ENCODE peak calls at places on chromosomes 3 and 15, in ten cellular contexts. One of them, this sample, is unnamed.
A peak's percentile ranks its signal among the peaks of the same experiment; 100 is the strongest.

GRCh38 chr3:58666683-58667082 is at the start of gene FAM3D:
- DNase-seq in cardiac muscle cell: no peak
- DNase-seq in K562: no peak
- DNase-seq in omental fat pad: no peak
- DNase-seq in neural crest cell: no peak
- DNase-seq in GM13977: no peak
- DNase-seq in lower leg skin: peak; percentile 67
- DNase-seq in AG04449: no peak
- DNase-seq in CD4-positive, alpha-beta T cell: no peak
- DNase-seq in IMR-90: no peak
- DNase-seq in this sample: no peak

GRCh38 chr15:74523982-74524381 is 17.0 kb upstream of the ARID3B start:
- DNase-seq in cardiac muscle cell: no peak
- DNase-seq in K562: no peak
- DNase-seq in omental fat pad: no peak
- DNase-seq in neural crest cell: no peak
- DNase-seq in GM13977: no peak
- DNase-seq in lower leg skin: no peak
- DNase-seq in AG04449: no peak
- DNase-seq in CD4-positive, alpha-beta T cell: no peak
- DNase-seq in IMR-90: peak; percentile 40
- DNase-seq in this sample: no peak

GRCh38 chr3:23807161-23808015 is 1.6 kb downstream of the UBE2E1 start:
- DNase-seq in cardiac muscle cell: peak; percentile 58
- DNase-seq in K562: peak; percentile 15
- DNase-seq in omental fat pad: no peak
- DNase-seq in neural crest cell: no peak
- DNase-seq in GM13977: peak; percentile 43
- DNase-seq in lower leg skin: no peak
- DNase-seq in AG04449: peak; percentile 7
- DNase-seq in CD4-positive, alpha-beta T cell: no peak
- DNase-seq in IMR-90: peak; percentile 51
- DNase-seq in this sample: no peak

GRCh38 chr3:58206406-58207011 is 4.3 kb downstream of the DNASE1L3 start:
- DNase-seq in cardiac muscle cell: peak; percentile 38
- DNase-seq in K562: no peak
- DNase-seq in omental fat pad: no peak
- DNase-seq in neural crest cell: no peak
- DNase-seq in GM13977: no peak
- DNase-seq in lower leg skin: no peak
- DNase-seq in AG04449: no peak
- DNase-seq in CD4-positive, alpha-beta T cell: no peak
- DNase-seq in IMR-90: peak; percentile 56
- DNase-seq in this sample: no peak

GRCh38 chr3:169146112-169146665 is 517.3 kb downstream of the MECOM start:
- DNase-seq in cardiac muscle cell: peak; percentile 76
- DNase-seq in K562: peak; percentile 79
- DNase-seq in omental fat pad: no peak
- DNase-seq in neural crest cell: peak; percentile 31
- DNase-seq in GM13977: no peak
- DNase-seq in lower leg skin: peak; percentile 82
- DNase-seq in AG04449: no peak
- DNase-seq in CD4-positive, alpha-beta T cell: no peak
- DNase-seq in IMR-90: peak; percentile 64
- DNase-seq in this sample: peak; percentile 9

GRCh38 chr15:80550219-80550909 is 144.7 kb upstream of the ABHD17C start:
- DNase-seq in cardiac muscle cell: peak; percentile 94
- DNase-seq in K562: no peak
- DNase-seq in omental fat pad: no peak
- DNase-seq in neural crest cell: no peak
- DNase-seq in GM13977: no peak
- DNase-seq in lower leg skin: no peak
- DNase-seq in AG04449: peak; percentile 89
- DNase-seq in CD4-positive, alpha-beta T cell: no peak
- DNase-seq in IMR-90: peak; percentile 98
- DNase-seq in this sample: no peak

GRCh38 chr3:113018461-113019181 is 27.8 kb downstream of the GTPBP8 start:
- DNase-seq in cardiac muscle cell: peak; percentile 47
- DNase-seq in K562: no peak
- DNase-seq in omental fat pad: no peak
- DNase-seq in neural crest cell: no peak
- DNase-seq in GM13977: no peak
- DNase-seq in lower leg skin: no peak
- DNase-seq in AG04449: no peak
- DNase-seq in CD4-positive, alpha-beta T cell: no peak
- DNase-seq in IMR-90: peak; percentile 13
- DNase-seq in this sample: no peak

GRCh38 chr3:27885641-27886040 is 163.5 kb upstream of the EOMES start:
- DNase-seq in cardiac muscle cell: no peak
- DNase-seq in K562: no peak
- DNase-seq in omental fat pad: no peak
- DNase-seq in neural crest cell: no peak
- DNase-seq in GM13977: no peak
- DNase-seq in lower leg skin: no peak
- DNase-seq in AG04449: no peak
- DNase-seq in CD4-positive, alpha-beta T cell: no peak
- DNase-seq in IMR-90: no peak
- DNase-seq in this sample: no peak

GRCh38 chr15:58441376-58442070 is 9.7 kb downstream of the LIPC start:
- DNase-seq in cardiac muscle cell: peak; percentile 70
- DNase-seq in K562: no peak
- DNase-seq in omental fat pad: no peak
- DNase-seq in neural crest cell: no peak
- DNase-seq in GM13977: no peak
- DNase-seq in lower leg skin: peak; percentile 79
- DNase-seq in AG04449: no peak
- DNase-seq in CD4-positive, alpha-beta T cell: no peak
- DNase-seq in IMR-90: peak; percentile 87
- DNase-seq in this sample: no peak

GRCh38 chr3:171248426-171249115 is 211.6 kb downstream of the TNIK start:
- DNase-seq in cardiac muscle cell: no peak
- DNase-seq in K562: no peak
- DNase-seq in omental fat pad: no peak
- DNase-seq in neural crest cell: no peak
- DNase-seq in GM13977: peak; percentile 54
- DNase-seq in lower leg skin: no peak
- DNase-seq in AG04449: no peak
- DNase-seq in CD4-positive, alpha-beta T cell: no peak
- DNase-seq in IMR-90: no peak
- DNase-seq in this sample: no peak

DNA sequence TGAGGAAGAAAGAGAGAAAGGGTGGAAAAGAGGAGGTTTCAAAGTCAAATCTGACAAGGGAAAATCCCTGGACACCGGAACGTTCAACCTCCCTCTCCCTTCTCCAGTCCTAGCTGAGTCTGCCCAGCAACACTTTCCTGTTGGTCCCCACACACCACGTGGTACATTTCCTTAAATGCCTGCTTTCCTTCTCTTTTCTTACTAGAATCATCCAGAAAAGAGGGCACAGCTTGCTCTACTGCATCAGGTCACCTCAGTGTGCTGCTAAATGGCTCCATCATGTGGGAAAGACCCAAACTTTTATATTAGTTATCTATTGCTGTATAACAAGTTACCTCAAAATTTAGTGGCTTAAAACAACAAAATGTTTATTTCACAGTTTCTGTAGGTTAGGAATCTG is 181.2 kb downstream of the NECTIN3 start:
- DNase-seq in cardiac muscle cell: peak; percentile 59
- DNase-seq in K562: no peak
- DNase-seq in omental fat pad: no peak
- DNase-seq in neural crest cell: no peak
- DNase-seq in GM13977: no peak
- DNase-seq in lower leg skin: no peak
- DNase-seq in AG04449: no peak
- DNase-seq in CD4-positive, alpha-beta T cell: no peak
- DNase-seq in IMR-90: peak; percentile 51
- DNase-seq in this sample: no peak
- TF ChIP-seq CTCF in cardiac muscle cell: no peak
- TF ChIP-seq CTCF in K562: no peak
- TF ChIP-seq CTCF in omental fat pad: no peak
- TF ChIP-seq CTCF in neural crest cell: no peak
- TF ChIP-seq CTCF in GM13977: no peak
- TF ChIP-seq CTCF in lower leg skin: no peak
- TF ChIP-seq CTCF in AG04449: no peak
- TF ChIP-seq CTCF in CD4-positive, alpha-beta T cell: no peak
- TF ChIP-seq CTCF in IMR-90: no peak
- TF ChIP-seq CTCF in this sample: no peak

DNA sequence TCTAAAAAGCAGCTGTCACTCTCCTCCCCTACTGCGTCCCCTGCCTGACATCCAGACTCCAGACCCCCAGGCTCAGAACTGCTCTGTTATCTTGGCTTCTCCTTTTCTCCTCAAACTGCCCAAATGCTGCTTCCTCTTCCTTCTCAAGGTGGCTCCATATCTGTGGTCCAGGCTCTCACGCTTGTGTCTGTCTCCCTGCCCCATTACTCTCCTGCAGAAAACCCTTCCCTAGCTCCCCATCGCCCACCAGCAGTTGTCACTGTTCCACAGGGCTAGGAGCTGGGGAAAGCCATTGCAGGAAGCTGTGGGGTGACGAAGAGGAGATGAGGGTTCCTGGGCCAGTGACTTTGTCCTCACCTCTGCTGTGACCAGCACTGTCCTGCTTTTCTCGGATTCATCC is 30.7 kb upstream of the CGNL1 start:
- DNase-seq in cardiac muscle cell: peak; percentile 40
- DNase-seq in K562: no peak
- DNase-seq in omental fat pad: no peak
- DNase-seq in neural crest cell: no peak
- DNase-seq in GM13977: no peak
- DNase-seq in lower leg skin: no peak
- DNase-seq in AG04449: no peak
- DNase-seq in CD4-positive, alpha-beta T cell: no peak
- DNase-seq in IMR-90: no peak
- DNase-seq in this sample: no peak
- TF ChIP-seq CTCF in cardiac muscle cell: peak; percentile 45
- TF ChIP-seq CTCF in K562: peak; percentile 47
- TF ChIP-seq CTCF in omental fat pad: no peak
- TF ChIP-seq CTCF in neural crest cell: no peak
- TF ChIP-seq CTCF in GM13977: no peak
- TF ChIP-seq CTCF in lower leg skin: no peak
- TF ChIP-seq CTCF in AG04449: peak; percentile 29
- TF ChIP-seq CTCF in CD4-positive, alpha-beta T cell: no peak
- TF ChIP-seq CTCF in IMR-90: peak; percentile 18
- TF ChIP-seq CTCF in this sample: no peak

DNA sequence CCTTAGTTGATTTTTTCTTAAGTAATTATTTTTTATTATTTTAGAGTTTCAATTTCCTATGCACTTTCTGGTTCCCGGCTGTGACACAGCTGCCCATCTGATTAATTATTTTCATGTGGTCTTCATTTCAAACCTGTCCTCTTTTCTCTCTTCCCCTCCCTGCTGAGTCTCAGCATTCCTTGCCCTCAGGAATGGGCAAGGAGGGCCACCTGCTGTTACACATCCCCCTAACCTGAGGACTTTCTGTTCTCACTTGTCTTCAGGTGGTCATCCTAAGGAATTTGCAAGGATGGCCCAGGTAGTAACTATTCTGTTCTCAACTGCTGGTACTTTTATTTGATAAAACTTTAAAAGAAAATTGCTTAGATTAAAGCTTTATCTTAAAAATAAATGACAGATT is 545.0 kb downstream of the OTOL1 start:
- DNase-seq in cardiac muscle cell: no peak
- DNase-seq in K562: no peak
- DNase-seq in omental fat pad: no peak
- DNase-seq in neural crest cell: no peak
- DNase-seq in GM13977: no peak
- DNase-seq in lower leg skin: no peak
- DNase-seq in AG04449: no peak
- DNase-seq in CD4-positive, alpha-beta T cell: no peak
- DNase-seq in IMR-90: no peak
- DNase-seq in this sample: no peak
- TF ChIP-seq CTCF in cardiac muscle cell: no peak
- TF ChIP-seq CTCF in K562: no peak
- TF ChIP-seq CTCF in omental fat pad: no peak
- TF ChIP-seq CTCF in neural crest cell: no peak
- TF ChIP-seq CTCF in GM13977: no peak
- TF ChIP-seq CTCF in lower leg skin: no peak
- TF ChIP-seq CTCF in AG04449: no peak
- TF ChIP-seq CTCF in CD4-positive, alpha-beta T cell: no peak
- TF ChIP-seq CTCF in IMR-90: no peak
- TF ChIP-seq CTCF in this sample: no peak

GRCh38 chr15:43828061-43828657 is 1.4 kb downstream of the WDR76 start:
- DNase-seq in cardiac muscle cell: peak; percentile 17
- DNase-seq in K562: no peak
- DNase-seq in omental fat pad: no peak
- DNase-seq in neural crest cell: no peak
- DNase-seq in GM13977: peak; percentile 33
- DNase-seq in lower leg skin: peak; percentile 28
- DNase-seq in AG04449: no peak
- DNase-seq in CD4-positive, alpha-beta T cell: no peak
- DNase-seq in IMR-90: peak; percentile 19
- DNase-seq in this sample: no peak

GRCh38 chr15:43821505-43821904 is 3.0 kb downstream of the MFAP1 start:
- DNase-seq in cardiac muscle cell: no peak
- DNase-seq in K562: no peak
- DNase-seq in omental fat pad: no peak
- DNase-seq in neural crest cell: no peak
- DNase-seq in GM13977: no peak
- DNase-seq in lower leg skin: no peak
- DNase-seq in AG04449: no peak
- DNase-seq in CD4-positive, alpha-beta T cell: no peak
- DNase-seq in IMR-90: peak; percentile 80
- DNase-seq in this sample: no peak

GRCh38 chr15:43826029-43826507 is 734 bp upstream of the WDR76 start:
- DNase-seq in cardiac muscle cell: no peak
- DNase-seq in K562: no peak
- DNase-seq in omental fat pad: no peak
- DNase-seq in neural crest cell: no peak
- DNase-seq in GM13977: no peak
- DNase-seq in lower leg skin: peak; percentile 53
- DNase-seq in AG04449: no peak
- DNase-seq in CD4-positive, alpha-beta T cell: no peak
- DNase-seq in IMR-90: no peak
- DNase-seq in this sample: no peak

DNA sequence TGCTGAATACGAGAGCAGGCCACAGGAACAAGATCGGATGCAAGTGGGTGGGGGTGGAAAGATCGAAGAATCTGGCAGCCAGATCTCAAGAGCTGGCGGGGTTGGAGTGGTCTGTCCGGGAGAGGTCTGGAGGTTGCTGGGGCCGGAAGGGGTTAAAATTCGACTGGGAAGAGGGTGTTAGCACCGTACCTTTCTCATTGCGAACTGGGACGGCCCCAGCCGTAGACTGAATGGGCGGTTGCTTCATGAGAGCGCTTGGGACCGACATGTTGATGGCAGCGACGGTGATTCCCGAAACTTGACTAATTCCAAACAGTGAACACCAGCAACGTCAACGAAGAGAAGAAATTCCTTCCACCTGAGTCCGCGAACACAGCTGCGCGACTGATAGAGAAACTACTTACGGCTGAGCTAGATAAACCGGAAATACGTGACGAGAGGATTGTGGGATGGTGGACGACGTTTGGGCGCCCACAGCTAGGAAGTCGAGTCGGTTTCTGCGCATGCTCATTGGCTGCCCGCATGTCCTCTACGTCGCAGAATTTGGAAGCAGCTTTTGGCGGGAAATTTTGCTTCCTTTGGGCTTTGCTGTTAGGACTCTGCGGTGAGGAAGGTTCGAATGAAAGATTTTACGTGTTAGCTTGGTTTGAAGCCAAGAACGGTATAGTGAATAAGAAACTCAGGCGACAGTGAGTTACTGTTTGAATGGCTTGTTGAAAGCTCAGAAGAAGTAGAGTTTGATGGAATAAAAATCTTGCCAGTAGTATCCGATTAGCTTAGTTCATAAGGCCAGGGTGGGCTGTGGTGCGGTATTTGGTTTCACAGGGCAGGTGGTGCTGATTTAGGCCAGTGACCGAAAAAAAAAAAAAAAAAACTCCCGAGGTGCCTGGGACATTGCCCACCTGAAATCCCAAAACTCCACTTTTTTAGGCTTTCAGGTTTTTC is at the start of gene MFAP1:
- DNase-seq in cardiac muscle cell: peak; percentile 98
- DNase-seq in K562: peak; percentile 96
- DNase-seq in omental fat pad: peak; percentile 84
- DNase-seq in neural crest cell: peak; percentile 80
- DNase-seq in GM13977: peak; percentile 92
- DNase-seq in lower leg skin: peak; percentile 98
- DNase-seq in AG04449: peak; percentile 82
- DNase-seq in CD4-positive, alpha-beta T cell: peak; percentile 89
- DNase-seq in IMR-90: peak; percentile 99
- DNase-seq in this sample: peak; percentile 83
- TF ChIP-seq CTCF in cardiac muscle cell: no peak
- TF ChIP-seq CTCF in K562: no peak
- TF ChIP-seq CTCF in omental fat pad: no peak
- TF ChIP-seq CTCF in neural crest cell: no peak
- TF ChIP-seq CTCF in GM13977: no peak
- TF ChIP-seq CTCF in lower leg skin: no peak
- TF ChIP-seq CTCF in AG04449: no peak
- TF ChIP-seq CTCF in CD4-positive, alpha-beta T cell: no peak
- TF ChIP-seq CTCF in IMR-90: no peak
- TF ChIP-seq CTCF in this sample: no peak

This sample was measured in ascending aorta.